ENCODE peak calls at places on chromosome 1, in nine cellular contexts. R, T, C, L, W, S, V, I and P are unnamed samples.
A peak's percentile ranks its signal among the peaks of the same experiment; 100 is the strongest.

GRCh38 chr1:156648951-156649350 is 7.0 kb downstream of the BCAN start:
- DNase-seq in R (no peak), T (no peak), C (no peak), L (no peak), W (no peak), S (no peak), V (no peak), I (no peak), P (no peak)

GRCh38 chr1:234994411-234995295 is 134.0 kb downstream of the TOMM20 start:
- DNase-seq in R (no peak), T (no peak), C (no peak), L (no peak), W (no peak), S (no peak), V (no peak), I (no peak), P (no peak)

GRCh38 chr1:107486365-107486764 is 345.5 kb downstream of the NTNG1 start:
- DNase-seq in R (no peak), T (no peak), C (no peak), L (no peak), W (no peak), S (no peak), V (no peak), I (no peak), P (no peak)

GRCh38 chr1:115076384-115076906 is 12.9 kb downstream of the TSPAN2 start:
- DNase-seq in R (no peak), T (no peak), C (no peak), L (no peak), W (no peak), S (no peak), V (no peak), I (no peak), P (no peak)

GRCh38 chr1:84107955-84108354 is 36.1 kb upstream of the PRKACB start:
- DNase-seq in R (no peak), T (no peak), C (no peak), L (no peak), W (no peak), S (no peak), V (no peak), I (no peak), P (no peak)

GRCh38 chr1:20725189-20726106 is 7.1 kb downstream of the SH2D5 start:
- DNase-seq in R (no peak), T (no peak), C (no peak), L (peak; percentile 31), W (no peak), S (no peak), V (no peak), I (no peak), P (peak; percentile 49)

GRCh38 chr1:33331444-33332356 is 10.8 kb upstream of the A3GALT2 start:
- DNase-seq in R (no peak), T (no peak), C (no peak), L (no peak), W (no peak), S (peak; percentile 49), V (no peak), I (no peak), P (peak; percentile 27)

GRCh38 chr1:25098717-25099116 is 133.6 kb downstream of the SYF2 start:
- DNase-seq in R (no peak), T (no peak), C (no peak), L (no peak), W (no peak), S (no peak), V (no peak), I (no peak), P (no peak)

GRCh38 chr1:15128520-15129313 is 24.8 kb upstream of the TMEM51 start:
- DNase-seq in R (no peak), T (peak; percentile 81), C (peak; percentile 79), L (peak; percentile 78), W (no peak), S (no peak), V (peak; percentile 60), I (peak; percentile 81), P (peak; percentile 72)

GRCh38 chr1:85572574-85572973 is 8.0 kb upstream of the CCN1 start:
- DNase-seq in R (no peak), T (no peak), C (no peak), L (no peak), W (no peak), S (no peak), V (no peak), I (no peak), P (no peak)

DNA sequence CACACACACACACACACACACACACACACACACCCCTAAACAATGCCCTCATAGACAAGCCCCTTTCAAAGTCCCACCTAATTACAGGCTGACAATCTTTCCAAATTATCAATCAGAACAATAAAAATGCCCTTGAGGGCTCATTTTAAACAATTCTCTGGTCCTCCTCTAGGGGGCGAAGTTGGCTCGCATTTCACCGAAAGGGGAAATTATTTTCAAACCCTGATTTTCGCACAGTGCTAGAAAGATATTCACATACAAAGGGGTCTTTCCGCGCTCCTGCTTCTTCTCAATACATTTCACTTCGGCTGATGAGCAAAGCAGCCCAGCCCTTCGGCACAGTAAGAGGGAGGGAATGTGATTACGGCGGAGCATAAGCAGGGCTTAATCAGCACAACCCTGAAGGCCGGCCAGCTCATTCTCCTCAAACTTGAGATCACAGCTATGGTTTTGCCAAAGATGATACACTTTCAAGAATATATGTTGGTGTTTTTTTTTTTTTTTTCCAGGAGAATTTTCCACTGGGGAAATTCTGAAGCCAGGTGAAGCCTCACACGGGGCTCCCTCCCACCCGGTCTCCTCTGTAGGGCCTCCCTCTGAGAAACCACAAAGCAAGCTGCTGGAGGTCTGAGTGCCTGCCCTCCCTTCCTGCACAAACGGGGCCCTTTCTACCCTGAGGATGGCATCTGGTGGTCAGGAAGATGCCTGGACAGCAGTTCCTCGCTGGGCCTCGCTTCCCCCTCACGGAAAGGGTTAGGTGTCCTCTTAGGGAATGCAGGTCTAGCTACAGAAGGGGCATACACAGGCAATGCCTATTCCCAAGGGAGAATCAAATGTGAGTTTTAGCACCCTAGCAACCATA is 66.9 kb downstream of the GNG12 start:
- DNase-seq in R (no peak), T (no peak), C (no peak), L (peak; percentile 84), W (no peak), S (no peak), V (no peak), I (no peak), P (no peak)
- TF ChIP-seq POLR2AphosphoS5 in R (no peak), T (no peak), C (no peak), L (no peak), W (no peak), S (no peak), V (no peak), I (no peak), P (no peak)

GRCh38 chr1:39754906-39755504 is 16.1 kb downstream of the OXCT2 start:
- DNase-seq in R (no peak), T (no peak), C (no peak), L (no peak), W (no peak), S (no peak), V (no peak), I (no peak), P (no peak)

GRCh38 chr1:39753132-39754025 is 14.7 kb downstream of the PPIE start:
- DNase-seq in R (no peak), T (no peak), C (no peak), L (no peak), W (no peak), S (no peak), V (no peak), I (no peak), P (no peak)

GRCh38 chr1:39752703-39753102 is 14.0 kb downstream of the PPIE start:
- DNase-seq in R (no peak), T (no peak), C (no peak), L (no peak), W (no peak), S (no peak), V (no peak), I (no peak), P (no peak)

GRCh38 chr1:39755965-39756659 is 15.0 kb downstream of the OXCT2 start:
- DNase-seq in R (no peak), T (no peak), C (no peak), L (peak; percentile 14), W (no peak), S (no peak), V (no peak), I (no peak), P (no peak)

GRCh38 chr1:39754026-39754569 is 15.4 kb downstream of the PPIE start:
- DNase-seq in R (no peak), T (no peak), C (no peak), L (peak; percentile 79), W (no peak), S (no peak), V (no peak), I (no peak), P (no peak)
- TF ChIP-seq POLR2AphosphoS5 in R (no peak), T (no peak), C (no peak), L (no peak), W (no peak), S (no peak), V (no peak), I (no peak), P (no peak)

DNA sequence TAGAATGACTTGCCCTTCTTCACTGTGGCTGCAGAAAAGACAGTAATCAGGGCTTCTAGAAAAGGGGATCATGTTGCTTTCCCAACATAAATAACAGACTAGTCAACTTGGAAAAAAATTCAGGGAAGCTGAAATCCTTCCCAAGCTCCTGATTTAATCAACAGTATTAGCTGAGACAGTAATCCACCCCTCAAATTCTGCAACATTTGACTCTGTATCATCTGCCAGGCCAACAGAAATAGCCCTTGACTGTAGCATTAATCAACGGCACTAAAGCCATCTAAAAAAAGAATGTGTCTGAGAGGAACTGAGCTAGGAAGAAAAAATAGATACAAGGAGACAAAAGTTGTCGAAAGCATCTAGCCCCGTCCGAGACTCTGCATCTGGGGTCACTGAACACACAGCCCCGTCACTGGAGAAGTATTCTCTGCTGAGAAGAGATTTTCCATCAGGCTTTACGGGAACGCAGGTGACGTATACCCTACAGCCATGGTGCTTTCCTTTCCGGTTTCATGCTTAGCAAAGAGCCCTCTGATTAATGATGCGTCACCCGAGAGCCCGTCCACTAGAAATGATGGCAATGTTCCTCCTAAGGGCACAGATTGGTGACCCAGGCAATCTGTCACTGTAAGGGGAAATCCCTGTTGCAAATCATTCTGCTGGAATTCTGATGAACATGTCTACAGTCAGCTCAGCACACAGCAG is 42.1 kb upstream of the TP53BP2 start:
- DNase-seq in R (no peak), T (no peak), C (no peak), L (peak; percentile 90), W (no peak), S (no peak), V (peak; percentile 97), I (peak; percentile 11), P (no peak)
- TF ChIP-seq POLR2AphosphoS5 in R (no peak), T (no peak), C (no peak), L (peak; percentile 43), W (no peak), S (no peak), V (no peak), I (no peak), P (no peak)

DNA sequence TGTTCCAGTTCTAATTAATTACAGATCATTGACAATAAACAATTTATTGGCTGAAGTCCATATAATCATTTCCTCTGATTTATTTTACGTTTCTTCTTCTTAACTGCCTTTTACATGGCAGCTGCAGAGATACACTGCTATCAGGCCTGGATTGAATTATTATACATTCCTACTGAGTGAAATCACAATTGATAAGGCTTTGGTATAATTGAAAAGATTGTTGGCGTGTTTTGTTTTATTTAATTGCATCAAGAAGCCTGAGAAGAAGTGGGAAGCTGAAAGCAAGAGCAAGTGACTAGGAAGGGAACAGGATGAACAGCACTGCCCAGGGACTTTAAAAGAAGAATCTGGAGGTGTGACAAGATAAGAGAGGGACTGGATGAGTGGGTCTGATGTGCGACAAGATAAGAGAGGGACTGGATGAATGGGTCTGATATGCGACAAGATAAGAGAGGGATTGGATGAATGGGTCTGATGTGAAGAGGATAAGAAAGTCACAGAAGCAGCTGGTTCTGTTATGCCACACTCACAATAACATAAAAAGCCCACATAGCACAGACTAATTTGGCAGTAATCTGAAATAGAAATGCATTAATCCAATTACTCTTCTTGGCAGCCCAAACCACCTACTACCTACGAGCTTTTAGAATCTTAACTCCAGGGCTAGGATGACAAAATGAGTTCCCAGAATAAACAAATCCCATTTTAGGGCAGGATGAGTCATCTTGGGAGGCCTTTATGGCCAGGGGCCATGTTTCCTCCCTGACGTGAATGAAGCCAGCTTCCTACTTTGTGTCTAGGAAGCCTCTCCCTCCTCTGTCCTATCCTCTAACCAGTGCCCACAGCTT is 129.7 kb downstream of the DUSP10 start:
- DNase-seq in R (no peak), T (no peak), C (no peak), L (peak; percentile 12), W (no peak), S (peak; percentile 82), V (peak; percentile 20), I (peak; percentile 25), P (peak; percentile 80)
- TF ChIP-seq POLR2AphosphoS5 in R (no peak), T (no peak), C (no peak), L (no peak), W (no peak), S (no peak), V (no peak), I (no peak), P (peak; percentile 43)